ENCODE peak calls at places on chromosomes 3 and 15, in seven cellular contexts. L is NB4; F is mucosa of descending colon; Q is stimulated activated CD4-positive, alpha-beta T cell treated with anti-CD3 and anti-CD28 coated beads, Interleukin-2, amount 100 ng/mL, for 24 hours; P is AML-193; O is cerebellar cortex; W is NCI-H460. X is an unnamed sample.
A peak's percentile ranks its signal among the peaks of the same experiment; 100 is the strongest.

GRCh38 chr3:13352621-13353131 is 67.4 kb downstream of the NUP210 start:
- DNase-seq in O (no peak), F (no peak), P (peak; percentile 52), W (no peak), Q (peak; percentile 33), L (peak; percentile 96), X (no peak)

GRCh38 chr15:48617619-48618018 is 27.9 kb downstream of the FBN1 start:
- DNase-seq in P (peak; percentile 85), W (no peak), Q (no peak), L (peak; percentile 55), F (no peak), O (no peak), X (no peak)

GRCh38 chr15:81789403-81789802 is 256.4 kb downstream of the MEX3B start:
- DNase-seq in W (no peak), L (no peak), O (no peak), F (no peak), Q (no peak), P (no peak), X (no peak)

GRCh38 chr3:9111349-9112265 is 137.8 kb downstream of the SRGAP3 start:
- DNase-seq in O (peak; percentile 96), L (peak; percentile 44), P (no peak), W (no peak), Q (peak; percentile 27), F (peak; percentile 51), X (peak; percentile 44)

GRCh38 chr3:99753268-99753975 is 64.2 kb upstream of the CMSS1 start:
- DNase-seq in O (peak; percentile 52), L (peak; percentile 66), W (peak; percentile 37), F (no peak), Q (peak; percentile 5), P (peak; percentile 55), X (peak; percentile 77)

GRCh38 chr15:51793521-51793920 is 35.9 kb upstream of the TMOD3 start:
- DNase-seq in W (no peak), P (no peak), Q (no peak), L (no peak), F (no peak), O (no peak), X (peak; percentile 37)

GRCh38 chr15:94951538-94951937 is 720.2 kb downstream of the MCTP2 start:
- DNase-seq in F (no peak), P (no peak), O (no peak), Q (no peak), W (no peak), L (no peak), X (no peak)

GRCh38 chr3:4409415-4409814 is 57.7 kb downstream of the SUMF1 start:
- DNase-seq in L (no peak), F (no peak), O (peak; percentile 63), W (no peak), P (no peak), Q (peak; percentile 15), X (peak; percentile 11)

GRCh38 chr15:74307827-74308642 is 59.4 kb downstream of the CYP11A1 start:
- DNase-seq in L (peak; percentile 71), P (peak; percentile 34), Q (peak; percentile 29), F (peak; percentile 39), W (peak; percentile 53), O (peak; percentile 76), X (peak; percentile 49)

GRCh38 chr3:195580733-195581443 is 2.9 kb downstream of the APOD start:
- DNase-seq in Q (no peak), P (no peak), O (no peak), F (no peak), W (no peak), L (no peak), X (peak; percentile 61)

GRCh38 chr3:23856286-23856685 is 50.5 kb downstream of the UBE2E1 start:
- DNase-seq in W (no peak), Q (no peak), L (no peak), F (no peak), P (no peak), O (no peak), X (no peak)

GRCh38 chr15:62241135-62241770 is 76.2 kb upstream of the C2CD4B start:
- DNase-seq in L (peak; percentile 7), P (no peak), O (peak; percentile 10), W (peak; percentile 18), Q (no peak), F (peak; percentile 59), X (no peak)

GRCh38 chr3:189446959-189447560 is 184.1 kb upstream of the TP63 start:
- DNase-seq in F (no peak), L (no peak), W (no peak), Q (no peak), P (no peak), O (no peak), X (no peak)

GRCh38 chr15:26235148-26235769 is 372.1 kb upstream of the ATP10A start:
- DNase-seq in W (no peak), Q (no peak), O (no peak), F (no peak), L (no peak), P (no peak), X (no peak)

GRCh38 chr3:97691354-97691753 is 73.2 kb upstream of the ARL6 start:
- DNase-seq in O (no peak), Q (no peak), F (no peak), L (no peak), W (no peak), P (no peak), X (no peak)

GRCh38 chr3:181716916-181717315 is 5.2 kb downstream of the SOX2 start:
- DNase-seq in Q (no peak), F (no peak), O (no peak), W (no peak), L (no peak), P (no peak), X (no peak)

GRCh38 chr15:81492303-81492702 is 118.3 kb upstream of the TMC3 start:
- DNase-seq in W (no peak), Q (no peak), O (peak; percentile 87), P (no peak), F (no peak), L (no peak), X (peak; percentile 51)

GRCh38 chr15:34514251-34514760 is 69.1 kb downstream of the GOLGA8B start:
- DNase-seq in O (peak; percentile 10), P (no peak), F (peak; percentile 52), L (peak; percentile 74), W (no peak), Q (peak; percentile 26), X (peak; percentile 4)

GRCh38 chr3:63352008-63352279 is 73.8 kb downstream of the SYNPR start:
- DNase-seq in L (no peak), F (peak; percentile 55), P (no peak), W (no peak), O (no peak), Q (no peak), X (no peak)

GRCh38 chr3:42537350-42537749 is 34.9 kb downstream of the VIPR1 start:
- DNase-seq in Q (no peak), F (no peak), O (no peak), W (no peak), L (no peak), P (no peak), X (no peak)

GRCh38 chr3:50340404-50341329 is at the start of gene RASSF1:
- DNase-seq in Q (peak; percentile 84), P (peak; percentile 100), F (peak; percentile 88), O (peak; percentile 31), L (peak; percentile 98), W (no peak), X (no peak)

GRCh38 chr15:63466378-63467192 is 37.8 kb upstream of the USP3 start:
- DNase-seq in Q (peak; percentile 24), F (peak; percentile 46), W (peak; percentile 66), L (peak; percentile 81), O (peak; percentile 74), P (peak; percentile 55), X (peak; percentile 84)

GRCh38 chr15:73941871-73942635 is 15.8 kb downstream of the LOXL1 start:
- DNase-seq in Q (no peak), L (no peak), F (no peak), O (no peak), P (no peak), W (no peak), X (no peak)

GRCh38 chr3:122246214-122246613 is 62.7 kb downstream of the CASR start:
- DNase-seq in P (no peak), F (no peak), Q (no peak), W (no peak), O (no peak), L (no peak), X (peak; percentile 31)

GRCh38 chr15:35559683-35560082 is 13.7 kb upstream of the DPH6 start:
- DNase-seq in W (no peak), O (no peak), Q (no peak), L (no peak), P (no peak), F (no peak), X (no peak)

GRCh38 chr3:181709537-181710279 is 2.0 kb upstream of the SOX2 start:
- DNase-seq in W (peak; percentile 40), Q (peak; percentile 80), O (peak; percentile 45), L (peak; percentile 60), P (peak; percentile 27), F (peak; percentile 78), X (no peak)